ENCODE peak calls at places on chromosomes 12 and 14, in five cellular contexts. F, S, M, U and Z are unnamed samples.

GRCh38 chr12:116996648-116997047 is 85.9 kb downstream of the FBXW8 start:
- DNase-seq in S (no peak), F (no peak), M (no peak), U (no peak), Z (no peak)

GRCh38 chr12:117421068-117421771 is 59.8 kb upstream of the NOS1 start:
- DNase-seq in S (no peak), U (no peak), M (no peak), F (no peak), Z (no peak)

GRCh38 chr14:61889914-61890351 is 127.7 kb downstream of the SNAPC1 start:
- DNase-seq in S (no peak), F (no peak), M (no peak), U (peak), Z (no peak)

GRCh38 chr14:30355431-30355913 is 203.5 kb upstream of the G2E3 start:
- DNase-seq in U (peak), F (no peak), M (no peak), S (no peak), Z (no peak)

GRCh38 chr14:92646952-92647461 is 101.4 kb downstream of the LGMN start:
- DNase-seq in S (no peak), F (no peak), U (no peak), M (no peak), Z (no peak)

GRCh38 chr12:5073054-5073453 is 29.4 kb downstream of the KCNA5 start:
- DNase-seq in M (no peak), U (no peak), S (no peak), F (no peak), Z (no peak)

GRCh38 chr12:4245446-4245845 is 28.1 kb upstream of the CCND2 start:
- DNase-seq in F (no peak), U (no peak), M (no peak), S (no peak), Z (no peak)

GRCh38 chr12:124599074-124599999 is 31.9 kb upstream of the NCOR2 start:
- DNase-seq in M (no peak), U (no peak), F (no peak), S (no peak), Z (no peak)

GRCh38 chr14:56180754-56181542 is 62.7 kb downstream of the PELI2 start:
- DNase-seq in U (no peak), F (no peak), M (no peak), S (no peak), Z (no peak)

GRCh38 chr12:15621140-15621539 is 168.0 kb downstream of the EPS8 start:
- DNase-seq in M (no peak), S (no peak), F (no peak), U (no peak), Z (no peak)

GRCh38 chr12:127650626-127651025 is 616.3 kb upstream of the TMEM132C start:
- DNase-seq in M (no peak), S (no peak), F (no peak), U (no peak), Z (no peak)

GRCh38 chr14:52348796-52349195 is 34.7 kb downstream of the PTGER2 start:
- DNase-seq in U (no peak), S (no peak), F (no peak), M (no peak), Z (no peak)

GRCh38 chr12:121295746-121296617 is 527 bp downstream of the CAMKK2 start:
- DNase-seq in F (no peak), U (peak), M (peak), S (no peak), Z (peak)

GRCh38 chr12:7431993-7432685 is 11.8 kb downstream of the CD163L1 start:
- DNase-seq in M (no peak), U (no peak), F (no peak), S (no peak), Z (no peak)

GRCh38 chr12:104286538-104287482 is 16.7 kb upstream of the EID3 start:
- DNase-seq in F (peak), U (peak), S (peak), M (peak), Z (peak)
- TF ChIP-seq CTCF in F (no peak), U (no peak), S (peak), M (no peak), Z (no peak)

DNA sequence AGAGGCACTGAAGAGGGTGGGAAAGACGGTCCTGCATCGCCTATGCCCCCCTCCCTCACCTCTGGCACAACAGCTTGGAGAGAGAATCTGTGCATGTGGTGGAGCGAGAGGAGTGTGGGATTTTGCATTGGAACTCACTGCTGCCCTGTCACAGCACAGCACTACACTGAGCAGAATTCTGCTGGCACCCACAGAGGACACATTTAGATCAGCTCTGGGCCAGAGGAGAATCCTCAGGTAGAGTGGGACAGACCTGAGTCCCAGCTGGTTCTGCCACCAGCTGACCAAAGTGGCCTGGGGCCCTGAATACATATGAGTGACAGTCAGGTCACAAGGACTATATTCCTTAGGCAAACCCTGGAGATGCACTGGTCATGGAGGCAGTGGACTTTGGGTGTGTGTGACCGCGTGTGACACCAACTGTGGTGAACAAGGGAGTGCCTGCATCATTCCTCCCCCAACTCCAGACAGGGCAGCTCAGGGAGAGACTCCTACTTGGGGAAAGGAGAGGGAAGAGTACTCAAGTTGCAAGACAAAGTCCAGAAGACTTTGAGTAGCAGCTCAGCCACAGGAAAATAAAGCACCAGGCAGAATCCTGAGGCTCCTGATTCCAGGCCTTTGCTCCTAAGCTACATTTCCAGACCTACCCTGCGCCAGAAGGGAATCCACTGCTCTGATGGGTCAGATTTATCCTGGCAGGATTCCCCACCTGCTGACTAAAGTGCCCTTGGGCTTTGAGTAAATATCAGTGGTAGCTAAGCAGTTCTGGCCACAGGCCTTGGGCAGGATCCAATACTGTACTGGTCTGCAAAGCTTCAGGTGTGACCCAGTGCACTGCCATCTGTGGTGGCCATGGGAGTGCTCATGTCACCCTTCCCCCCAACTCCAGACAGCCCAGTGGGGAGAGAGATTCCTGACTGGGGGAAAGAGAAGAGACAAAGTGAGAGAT is 10.6 kb upstream of the ACOT1 start:
- DNase-seq in F (no peak), S (no peak), U (no peak), M (no peak), Z (no peak)
- TF ChIP-seq CTCF in F (no peak), S (no peak), U (no peak), M (no peak), Z (no peak)

GRCh38 chr12:45893240-45893639 is 97.1 kb downstream of the SCAF11 start:
- DNase-seq in F (peak), M (no peak), U (no peak), S (no peak), Z (no peak)
- TF ChIP-seq CTCF in F (no peak), M (no peak), U (no peak), S (no peak), Z (no peak)

DNA sequence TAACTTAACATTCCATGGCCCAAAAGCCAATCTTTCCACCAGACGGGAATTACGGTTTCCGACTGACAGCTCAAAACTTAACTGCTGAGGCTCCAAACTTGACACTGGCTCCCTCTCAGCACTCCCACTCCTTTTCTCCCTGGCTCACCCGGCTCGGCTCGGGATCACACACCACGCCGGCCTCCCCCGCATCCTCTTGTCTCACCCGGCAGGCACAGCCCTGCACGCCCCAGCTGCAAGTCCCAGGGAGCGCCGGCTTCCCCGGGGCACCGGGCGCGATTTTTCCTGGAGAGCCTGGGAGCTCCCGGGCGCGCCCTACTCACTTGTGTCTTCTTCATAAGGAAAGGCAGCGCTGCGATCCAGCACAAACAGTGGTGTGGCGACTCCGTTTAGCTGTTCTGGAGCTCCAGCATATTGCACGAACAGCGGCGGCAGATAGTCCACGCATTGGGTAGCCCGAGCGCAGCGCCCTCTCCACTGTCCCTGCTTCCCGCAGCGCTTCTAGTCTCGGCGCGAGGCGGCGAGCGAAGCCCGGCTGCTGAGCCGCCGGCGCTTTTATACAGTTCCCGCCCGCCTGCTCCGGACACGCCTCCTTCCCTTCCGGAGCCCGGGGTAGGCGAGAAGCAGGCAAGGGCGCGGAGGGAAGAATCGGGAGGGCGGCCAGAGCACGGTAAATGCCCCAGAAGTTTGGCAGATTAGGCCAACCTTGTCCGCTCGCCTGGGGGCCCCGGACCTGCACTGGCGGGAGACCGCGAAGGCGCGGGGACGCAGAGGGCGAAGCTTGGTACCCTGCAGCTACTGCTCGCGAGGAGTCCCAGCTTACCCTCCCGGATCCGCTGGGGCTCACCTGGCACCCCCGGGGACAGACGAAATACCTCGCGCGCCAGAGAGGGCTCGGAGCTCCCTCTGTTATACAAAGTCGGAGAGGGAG is at the start of gene KITLG:
- DNase-seq in U (peak), S (peak), F (peak), M (peak), Z (peak)
- TF ChIP-seq CTCF in U (no peak), S (peak), F (no peak), M (no peak), Z (no peak)

GRCh38 chr14:33908540-33909223 is 42.2 kb downstream of the EGLN3 start:
- DNase-seq in U (peak), S (no peak), F (no peak), M (peak), Z (no peak)
- TF ChIP-seq CTCF in U (no peak), S (no peak), F (no peak), M (no peak), Z (no peak)

GRCh38 chr14:43894534-43894933 is 612.5 kb downstream of the FSCB start:
- DNase-seq in S (no peak), U (peak), F (peak), M (no peak), Z (no peak)
- TF ChIP-seq CTCF in S (no peak), U (no peak), F (no peak), M (peak), Z (peak)

GRCh38 chr14:34094384-34094783 is 143.5 kb upstream of the EGLN3 start:
- DNase-seq in M (no peak), F (no peak), S (no peak), U (no peak), Z (no peak)

GRCh38 chr14:34098985-34099349 is 148.1 kb upstream of the EGLN3 start:
- DNase-seq in M (no peak), S (no peak), U (no peak), F (no peak), Z (no peak)

GRCh38 chr14:34099630-34100029 is 148.8 kb upstream of the EGLN3 start:
- DNase-seq in U (no peak), F (no peak), S (no peak), M (no peak), Z (no peak)

GRCh38 chr14:34093878-34094277 is 143.0 kb upstream of the EGLN3 start:
- DNase-seq in F (no peak), U (no peak), M (no peak), S (no peak), Z (no peak)

GRCh38 chr14:34098045-34098984 is 147.4 kb upstream of the EGLN3 start:
- DNase-seq in U (peak), M (peak), F (peak), S (peak), Z (peak)
- TF ChIP-seq CTCF in U (peak), M (peak), F (peak), S (peak), Z (peak)

GRCh38 chr12:42145552-42146215 is 1.0 kb upstream of the GXYLT1 start:
- DNase-seq in S (no peak), M (no peak), F (no peak), U (peak), Z (no peak)
- TF ChIP-seq CTCF in S (no peak), M (no peak), F (no peak), U (no peak), Z (no peak)

GRCh38 chr14:88823968-88824313 is 510 bp upstream of the TTC8 start:
- DNase-seq in S (no peak), U (no peak), M (no peak), F (no peak), Z (no peak)

GRCh38 chr14:88821888-88822287 is 2.6 kb upstream of the TTC8 start:
- DNase-seq in U (no peak), S (no peak), M (no peak), F (no peak), Z (no peak)

GRCh38 chr14:88824314-88825077 is at the start of gene TTC8:
- DNase-seq in S (peak), U (peak), M (peak), F (peak), Z (peak)

GRCh38 chr14:88825078-88825458 is 617 bp downstream of the TTC8 start:
- DNase-seq in U (no peak), M (no peak), S (no peak), F (no peak), Z (no peak)

DNA sequence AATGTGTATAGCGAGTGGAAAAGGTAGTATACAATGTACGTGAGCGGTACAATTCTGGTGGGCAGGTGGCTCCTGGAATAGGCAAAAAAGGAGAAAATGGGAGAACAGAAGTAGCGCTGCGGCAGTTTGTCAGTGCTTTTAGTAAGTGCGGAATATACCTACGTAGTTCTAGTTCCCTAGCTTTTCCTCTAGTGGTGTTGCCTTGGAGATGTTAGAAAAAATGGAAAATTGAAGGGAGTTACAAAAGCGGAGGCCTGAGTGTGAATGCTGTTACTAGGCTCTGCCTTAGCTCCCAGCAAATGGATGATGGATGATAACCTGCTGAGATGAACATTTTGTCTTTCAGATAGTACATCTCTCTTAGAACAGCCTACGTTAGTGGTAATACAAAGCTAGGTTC is 1.1 kb downstream of the TTC8 start:
- DNase-seq in S (no peak), M (no peak), U (no peak), F (no peak), Z (no peak)
- TF ChIP-seq CTCF in S (no peak), M (no peak), U (no peak), F (no peak), Z (no peak)

GRCh38 chr12:47970843-47971242 is 7.4 kb downstream of the TMEM106C start:
- DNase-seq in S (no peak), F (no peak), M (no peak), U (no peak), Z (no peak)
- TF ChIP-seq CTCF in S (no peak), F (no peak), M (no peak), U (no peak), Z (no peak)